ENCODE peak calls at places on chromosomes 12 and 14, in four cellular contexts. F, K, H and Q are unnamed samples. For H3K4me1, the result is how much of the 10 kb centered on the place peaks cover.

GRCh38 chr14:68733086-68733621 is 59.7 kb downstream of the ZFP36L1 start:
- DNase-seq in F (no peak), K (no peak), H (no peak), Q (no peak)

GRCh38 chr12:33588082-33588712 is 148.6 kb upstream of the SYT10 start:
- DNase-seq in K (no peak), F (no peak), H (peak), Q (no peak)

GRCh38 chr12:18752280-18752920 is 14.5 kb downstream of the CAPZA3 start:
- DNase-seq in F (no peak), H (peak), K (no peak), Q (no peak)

GRCh38 chr14:54739514-54739913 is 163.1 kb downstream of the GCH1 start:
- DNase-seq in K (no peak), H (no peak), F (no peak), Q (no peak)

GRCh38 chr12:93727195-93727811 is 50.1 kb downstream of the CRADD start:
- DNase-seq in H (no peak), F (no peak), K (no peak), Q (peak)

GRCh38 chr12:84502907-84503787 is 409.5 kb downstream of the SLC6A15 start:
- DNase-seq in H (peak), K (peak), F (peak), Q (no peak)

GRCh38 chr14:49962616-49963015 is 69.7 kb downstream of the ARF6 start:
- DNase-seq in H (no peak), F (no peak), K (no peak), Q (no peak)

GRCh38 chr12:3295225-3295624 is 195.8 kb upstream of the PRMT8 start:
- DNase-seq in F (no peak), K (no peak), H (no peak), Q (no peak)

GRCh38 chr12:132477703-132478432 is 12.1 kb upstream of the FBRSL1 start:
- DNase-seq in K (peak), H (no peak), F (no peak), Q (peak)

GRCh38 chr12:108798551-108799221 is 58.7 kb downstream of the SSH1 start:
- DNase-seq in F (no peak), H (no peak), K (no peak), Q (peak)

GRCh38 chr12:122072031-122072970 is 6.3 kb upstream of the MLXIP start:
- DNase-seq in K (no peak), H (peak), F (peak), Q (peak)

GRCh38 chr14:22471545-22472121 is 117.4 kb downstream of the DAD1 start:
- DNase-seq in F (peak), H (no peak), K (peak), Q (no peak)

GRCh38 chr14:57389646-57390036 is 745 bp upstream of the NAA30 start:
- DNase-seq in K (no peak), F (no peak), H (no peak), Q (no peak)

GRCh38 chr14:49218436-49219092 is 367.6 kb downstream of the RPS29 start:
- DNase-seq in K (no peak), H (no peak), F (no peak), Q (no peak)

GRCh38 chr12:25829192-25829591 is 129.3 kb upstream of the RASSF8 start:
- DNase-seq in K (no peak), F (peak), H (no peak), Q (no peak)

GRCh38 chr14:51002406-51002984 is 58.2 kb upstream of the PYGL start:
- DNase-seq in K (no peak), F (no peak), H (no peak), Q (no peak)

GRCh38 chr12:116656371-116656770 is 81.5 kb downstream of the SPRING1 start:
- DNase-seq in H (no peak), K (no peak), F (no peak), Q (no peak)

GRCh38 chr12:60014441-60014840 is 418.6 kb downstream of the SLC16A7 start:
- DNase-seq in H (no peak), K (no peak), F (no peak), Q (no peak)

GRCh38 chr14:36647417-36647826 is 14.2 kb upstream of the PAX9 start:
- DNase-seq in K (no peak), F (no peak), H (no peak), Q (no peak)

GRCh38 chr14:36649872-36650650 is 11.6 kb upstream of the PAX9 start:
- DNase-seq in H (no peak), F (no peak), K (no peak), Q (no peak)

GRCh38 chr14:36652542-36653201 is 9.0 kb upstream of the PAX9 start:
- DNase-seq in H (no peak), F (no peak), K (no peak), Q (no peak)

GRCh38 chr14:36647827-36648753 is 13.6 kb upstream of the PAX9 start:
- DNase-seq in F (peak), K (peak), H (no peak), Q (peak)

GRCh38 chr14:36646664-36647416 is 14.8 kb upstream of the PAX9 start:
- DNase-seq in F (no peak), K (peak), H (no peak), Q (no peak)
- TF ChIP-seq CTCF in F (no peak), K (no peak), H (no peak), Q (no peak)

GRCh38 chr12:75710361-75711069 is 199.1 kb upstream of the KRR1 start:
- DNase-seq in F (no peak), H (no peak), K (no peak), Q (no peak)

GRCh38 chr12:75707983-75708382 is 196.6 kb upstream of the KRR1 start:
- DNase-seq in H (no peak), K (no peak), F (no peak), Q (no peak)

GRCh38 chr12:75711276-75711675 is 199.9 kb upstream of the KRR1 start:
- DNase-seq in H (no peak), F (no peak), K (no peak), Q (no peak)

GRCh38 chr12:75708829-75709228 is 197.4 kb upstream of the KRR1 start:
- DNase-seq in K (no peak), H (no peak), F (no peak), Q (no peak)

DNA sequence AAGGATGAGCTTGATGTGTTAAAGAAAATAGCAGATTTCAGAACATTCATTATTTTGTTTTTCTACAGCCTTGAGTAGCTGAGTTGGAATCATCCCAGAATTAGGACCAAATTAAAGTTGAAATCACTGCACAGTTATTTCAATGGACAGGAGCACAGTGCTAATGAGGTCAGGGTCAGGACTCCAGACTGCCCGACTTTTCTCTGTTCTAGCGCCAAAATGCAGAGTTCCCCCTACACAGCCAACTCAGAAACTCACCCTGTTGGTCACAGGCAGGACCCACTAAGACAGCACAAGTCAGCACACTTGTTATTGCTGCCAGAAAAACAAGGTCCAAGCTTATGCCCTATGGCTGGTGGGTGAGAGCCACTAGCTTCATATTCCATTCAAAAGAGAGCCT is 198.1 kb upstream of the KRR1 start:
- DNase-seq in F (no peak), K (no peak), H (no peak), Q (no peak)
- H3K4me1 ChIP-seq in F (half or more), K (under half), H (half or more), Q (under half)

GRCh38 chr14:82855912-82856381 is 1322.3 kb upstream of the SEL1L start:
- DNase-seq in H (no peak), F (no peak), K (no peak), Q (no peak)
- TF ChIP-seq CTCF in H (peak), F (no peak), K (peak), Q (no peak)

DNA sequence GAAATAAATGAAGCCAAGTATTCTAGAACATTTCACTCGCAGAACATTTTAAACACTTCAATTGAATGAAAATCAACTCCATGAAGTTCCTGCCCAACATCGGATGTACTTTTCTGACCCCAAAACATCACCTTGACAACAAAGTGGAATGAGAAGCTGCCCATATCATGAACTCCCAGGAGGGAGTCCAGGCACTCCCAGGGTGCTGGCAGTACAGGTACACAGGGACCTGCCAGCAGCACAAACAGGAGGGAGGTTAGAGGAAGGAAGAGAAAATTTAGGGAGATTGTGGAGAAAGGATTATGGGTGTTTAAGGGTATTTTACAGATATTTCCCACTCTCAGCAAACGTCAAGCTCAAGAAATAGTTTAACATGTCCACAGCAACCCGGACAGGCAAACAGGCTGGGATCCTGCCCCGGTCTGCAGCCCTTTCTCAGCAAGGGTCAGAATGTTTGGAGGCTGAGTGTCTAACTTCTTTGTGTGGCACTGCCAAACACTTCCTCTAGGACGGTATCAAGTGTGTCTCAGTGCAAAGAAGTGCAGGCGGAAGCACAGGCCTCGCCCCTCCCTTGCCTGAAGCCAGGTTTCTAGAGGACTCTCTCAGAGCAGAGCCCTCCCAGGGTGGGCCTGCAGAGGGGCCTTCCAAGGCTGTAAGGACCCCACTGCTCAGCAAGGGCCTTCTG is 72.2 kb downstream of the SETD3 start:
- DNase-seq in F (no peak), H (no peak), K (no peak), Q (no peak)
- H3K4me1 ChIP-seq in F (under half), H (under half), K (under half), Q (under half)

GRCh38 chr12:52025301-52026172 is 18.8 kb downstream of the TAMALIN start:
- DNase-seq in H (peak), K (peak), F (peak), Q (peak)

GRCh38 chr12:52022841-52023181 is 16.1 kb downstream of the TAMALIN start:
- DNase-seq in F (peak), K (no peak), H (no peak), Q (no peak)

GRCh38 chr12:52026267-52026666 is 19.5 kb downstream of the TAMALIN start:
- DNase-seq in H (no peak), F (no peak), K (no peak), Q (no peak)

GRCh38 chr12:52023182-52023975 is 16.6 kb downstream of the TAMALIN start:
- DNase-seq in F (peak), K (peak), H (peak), Q (peak)

GRCh38 chr12:52023976-52024688 is 17.4 kb downstream of the TAMALIN start:
- DNase-seq in F (no peak), K (no peak), H (no peak), Q (no peak)
- TF ChIP-seq CTCF in F (peak), K (no peak), H (no peak), Q (no peak)

GRCh38 chr14:84807673-84808072 is 722.3 kb upstream of the FLRT2 start:
- DNase-seq in F (no peak), K (no peak), H (peak), Q (no peak)
- H3K4me1 ChIP-seq in F (under half), K (under half), H (under half), Q (under half)

GRCh38 chr12:29589852-29590251 is 92.4 kb upstream of the OVCH1 start:
- DNase-seq in F (no peak), K (no peak), H (no peak), Q (no peak)

GRCh38 chr12:29593001-29593400 is 95.5 kb upstream of the OVCH1 start:
- DNase-seq in F (no peak), H (no peak), K (no peak), Q (no peak)

GRCh38 chr12:29589271-29589670 is 91.8 kb upstream of the OVCH1 start:
- DNase-seq in H (no peak), K (no peak), F (no peak), Q (no peak)

GRCh38 chr12:29595071-29595755 is 97.7 kb upstream of the OVCH1 start:
- DNase-seq in H (no peak), K (no peak), F (no peak), Q (no peak)

GRCh38 chr12:29591140-29592020 is 93.9 kb upstream of the OVCH1 start:
- DNase-seq in F (no peak), H (no peak), K (no peak), Q (peak)
- TF ChIP-seq CTCF in F (no peak), H (no peak), K (no peak), Q (peak)